ENCODE peak calls at places on chromosomes 1 and 21, in ten cellular contexts. One of them, this sample, is unnamed.

GRCh38 chr21:38499296-38499695 is 1.0 kb upstream of the ERG start:
- DNase-seq in NCI-H1436 treated with DMSO at 0.1 percent for 48 hours: no peak
- DNase-seq in GM04504: no peak
- DNase-seq in NCI-H1092: no peak
- DNase-seq in HEK293T: no peak
- DNase-seq in erythroblast: no peak
- DNase-seq in T1000: no peak
- DNase-seq in mesothelial cell of epicardium: no peak
- DNase-seq in activated naive CD4-positive, alpha-beta T cell treated with Interleukin-2 at 50 U/mL for 16 hours: no peak
- DNase-seq in heart right ventricle: no peak
- DNase-seq in this sample: no peak

GRCh38 chr1:56423716-56424115 is 155.6 kb downstream of the PLPP3 start:
- DNase-seq in erythroblast: no peak
- DNase-seq in mesothelial cell of epicardium: no peak
- DNase-seq in heart right ventricle: no peak
- DNase-seq in activated naive CD4-positive, alpha-beta T cell treated with Interleukin-2 at 50 U/mL for 16 hours: no peak
- DNase-seq in NCI-H1436 treated with DMSO at 0.1 percent for 48 hours: no peak
- DNase-seq in T1000: no peak
- DNase-seq in NCI-H1092: no peak
- DNase-seq in HEK293T: no peak
- DNase-seq in GM04504: no peak
- DNase-seq in this sample: no peak

GRCh38 chr1:71650126-71650525 is 569.3 kb upstream of the ZRANB2 start:
- DNase-seq in erythroblast: no peak
- DNase-seq in T1000: no peak
- DNase-seq in HEK293T: no peak
- DNase-seq in GM04504: no peak
- DNase-seq in mesothelial cell of epicardium: no peak
- DNase-seq in NCI-H1092: no peak
- DNase-seq in activated naive CD4-positive, alpha-beta T cell treated with Interleukin-2 at 50 U/mL for 16 hours: no peak
- DNase-seq in NCI-H1436 treated with DMSO at 0.1 percent for 48 hours: no peak
- DNase-seq in heart right ventricle: no peak
- DNase-seq in this sample: no peak

GRCh38 chr21:45334591-45335081 is 46.9 kb upstream of the POFUT2 start:
- DNase-seq in HEK293T: no peak
- DNase-seq in mesothelial cell of epicardium: no peak
- DNase-seq in activated naive CD4-positive, alpha-beta T cell treated with Interleukin-2 at 50 U/mL for 16 hours: no peak
- DNase-seq in T1000: no peak
- DNase-seq in erythroblast: no peak
- DNase-seq in NCI-H1092: no peak
- DNase-seq in heart right ventricle: peak
- DNase-seq in GM04504: no peak
- DNase-seq in NCI-H1436 treated with DMSO at 0.1 percent for 48 hours: no peak
- DNase-seq in this sample: no peak

GRCh38 chr1:228037401-228038386 is 30.9 kb downstream of the WNT3A start:
- DNase-seq in erythroblast: no peak
- DNase-seq in NCI-H1092: no peak
- DNase-seq in T1000: no peak
- DNase-seq in mesothelial cell of epicardium: no peak
- DNase-seq in GM04504: no peak
- DNase-seq in NCI-H1436 treated with DMSO at 0.1 percent for 48 hours: no peak
- DNase-seq in activated naive CD4-positive, alpha-beta T cell treated with Interleukin-2 at 50 U/mL for 16 hours: peak
- DNase-seq in HEK293T: peak
- DNase-seq in heart right ventricle: no peak
- DNase-seq in this sample: peak

GRCh38 chr1:230429072-230429735 is 3.1 kb upstream of the PGBD5 start:
- DNase-seq in erythroblast: no peak
- DNase-seq in NCI-H1092: no peak
- DNase-seq in T1000: no peak
- DNase-seq in heart right ventricle: no peak
- DNase-seq in mesothelial cell of epicardium: no peak
- DNase-seq in activated naive CD4-positive, alpha-beta T cell treated with Interleukin-2 at 50 U/mL for 16 hours: no peak
- DNase-seq in NCI-H1436 treated with DMSO at 0.1 percent for 48 hours: no peak
- DNase-seq in HEK293T: no peak
- DNase-seq in GM04504: no peak
- DNase-seq in this sample: no peak

GRCh38 chr21:36135391-36136094 is 664 bp downstream of the CBR3 start:
- DNase-seq in activated naive CD4-positive, alpha-beta T cell treated with Interleukin-2 at 50 U/mL for 16 hours: peak
- DNase-seq in erythroblast: peak
- DNase-seq in GM04504: peak
- DNase-seq in NCI-H1092: peak
- DNase-seq in mesothelial cell of epicardium: no peak
- DNase-seq in T1000: peak
- DNase-seq in HEK293T: peak
- DNase-seq in NCI-H1436 treated with DMSO at 0.1 percent for 48 hours: no peak
- DNase-seq in heart right ventricle: peak
- DNase-seq in this sample: peak

GRCh38 chr1:80171101-80171500 is 1164.6 kb upstream of the ADGRL4 start:
- DNase-seq in HEK293T: no peak
- DNase-seq in T1000: no peak
- DNase-seq in NCI-H1436 treated with DMSO at 0.1 percent for 48 hours: no peak
- DNase-seq in NCI-H1092: no peak
- DNase-seq in mesothelial cell of epicardium: no peak
- DNase-seq in heart right ventricle: no peak
- DNase-seq in activated naive CD4-positive, alpha-beta T cell treated with Interleukin-2 at 50 U/mL for 16 hours: no peak
- DNase-seq in GM04504: no peak
- DNase-seq in erythroblast: no peak
- DNase-seq in this sample: no peak

GRCh38 chr1:235397733-235398132 is 30.5 kb downstream of the TBCE start:
- DNase-seq in mesothelial cell of epicardium: no peak
- DNase-seq in NCI-H1436 treated with DMSO at 0.1 percent for 48 hours: no peak
- DNase-seq in activated naive CD4-positive, alpha-beta T cell treated with Interleukin-2 at 50 U/mL for 16 hours: no peak
- DNase-seq in erythroblast: no peak
- DNase-seq in heart right ventricle: no peak
- DNase-seq in T1000: peak
- DNase-seq in NCI-H1092: no peak
- DNase-seq in HEK293T: no peak
- DNase-seq in GM04504: peak
- DNase-seq in this sample: no peak

GRCh38 chr1:167797005-167797404 is 75.2 kb downstream of the MPZL1 start:
- DNase-seq in NCI-H1436 treated with DMSO at 0.1 percent for 48 hours: no peak
- DNase-seq in GM04504: peak
- DNase-seq in T1000: peak
- DNase-seq in activated naive CD4-positive, alpha-beta T cell treated with Interleukin-2 at 50 U/mL for 16 hours: no peak
- DNase-seq in NCI-H1092: no peak
- DNase-seq in mesothelial cell of epicardium: no peak
- DNase-seq in HEK293T: no peak
- DNase-seq in erythroblast: peak
- DNase-seq in heart right ventricle: peak
- DNase-seq in this sample: no peak

GRCh38 chr21:45295576-45296365 is 8.1 kb upstream of the POFUT2 start:
- DNase-seq in HEK293T: no peak
- DNase-seq in mesothelial cell of epicardium: no peak
- DNase-seq in NCI-H1436 treated with DMSO at 0.1 percent for 48 hours: no peak
- DNase-seq in erythroblast: no peak
- DNase-seq in heart right ventricle: no peak
- DNase-seq in T1000: peak
- DNase-seq in activated naive CD4-positive, alpha-beta T cell treated with Interleukin-2 at 50 U/mL for 16 hours: no peak
- DNase-seq in GM04504: peak
- DNase-seq in NCI-H1092: no peak
- DNase-seq in this sample: no peak

GRCh38 chr1:70044832-70045231 is 160.5 kb downstream of the LRRC40 start:
- DNase-seq in T1000: no peak
- DNase-seq in NCI-H1436 treated with DMSO at 0.1 percent for 48 hours: no peak
- DNase-seq in mesothelial cell of epicardium: no peak
- DNase-seq in activated naive CD4-positive, alpha-beta T cell treated with Interleukin-2 at 50 U/mL for 16 hours: no peak
- DNase-seq in HEK293T: no peak
- DNase-seq in erythroblast: no peak
- DNase-seq in heart right ventricle: no peak
- DNase-seq in GM04504: peak
- DNase-seq in NCI-H1092: no peak
- DNase-seq in this sample: no peak

GRCh38 chr1:6930901-6931300 is 145.6 kb downstream of the CAMTA1 start:
- DNase-seq in mesothelial cell of epicardium: no peak
- DNase-seq in T1000: no peak
- DNase-seq in heart right ventricle: no peak
- DNase-seq in erythroblast: no peak
- DNase-seq in activated naive CD4-positive, alpha-beta T cell treated with Interleukin-2 at 50 U/mL for 16 hours: no peak
- DNase-seq in NCI-H1092: no peak
- DNase-seq in NCI-H1436 treated with DMSO at 0.1 percent for 48 hours: no peak
- DNase-seq in GM04504: no peak
- DNase-seq in HEK293T: no peak
- DNase-seq in this sample: peak

GRCh38 chr1:207838156-207839082 is 72.5 kb downstream of the CD34 start:
- DNase-seq in mesothelial cell of epicardium: no peak
- DNase-seq in activated naive CD4-positive, alpha-beta T cell treated with Interleukin-2 at 50 U/mL for 16 hours: no peak
- DNase-seq in heart right ventricle: peak
- DNase-seq in erythroblast: no peak
- DNase-seq in GM04504: no peak
- DNase-seq in NCI-H1092: no peak
- DNase-seq in HEK293T: no peak
- DNase-seq in T1000: no peak
- DNase-seq in NCI-H1436 treated with DMSO at 0.1 percent for 48 hours: no peak
- DNase-seq in this sample: no peak

GRCh38 chr1:8184301-8184700 is 133.6 kb upstream of the SLC45A1 start:
- DNase-seq in mesothelial cell of epicardium: no peak
- DNase-seq in T1000: no peak
- DNase-seq in NCI-H1436 treated with DMSO at 0.1 percent for 48 hours: no peak
- DNase-seq in activated naive CD4-positive, alpha-beta T cell treated with Interleukin-2 at 50 U/mL for 16 hours: no peak
- DNase-seq in GM04504: no peak
- DNase-seq in erythroblast: no peak
- DNase-seq in HEK293T: no peak
- DNase-seq in NCI-H1092: no peak
- DNase-seq in heart right ventricle: no peak
- DNase-seq in this sample: no peak

GRCh38 chr1:114340906-114341698 is 169.9 kb downstream of the TRIM33 start:
- DNase-seq in NCI-H1436 treated with DMSO at 0.1 percent for 48 hours: no peak
- DNase-seq in NCI-H1092: no peak
- DNase-seq in HEK293T: no peak
- DNase-seq in erythroblast: no peak
- DNase-seq in activated naive CD4-positive, alpha-beta T cell treated with Interleukin-2 at 50 U/mL for 16 hours: peak
- DNase-seq in GM04504: no peak
- DNase-seq in mesothelial cell of epicardium: no peak
- DNase-seq in heart right ventricle: no peak
- DNase-seq in T1000: no peak
- DNase-seq in this sample: no peak

GRCh38 chr1:4612991-4613390 is 41.4 kb upstream of the AJAP1 start:
- DNase-seq in erythroblast: no peak
- DNase-seq in mesothelial cell of epicardium: no peak
- DNase-seq in T1000: no peak
- DNase-seq in GM04504: no peak
- DNase-seq in NCI-H1436 treated with DMSO at 0.1 percent for 48 hours: no peak
- DNase-seq in NCI-H1092: no peak
- DNase-seq in HEK293T: no peak
- DNase-seq in activated naive CD4-positive, alpha-beta T cell treated with Interleukin-2 at 50 U/mL for 16 hours: no peak
- DNase-seq in heart right ventricle: no peak
- DNase-seq in this sample: no peak

GRCh38 chr1:212949771-212950170 is 570 bp upstream of the VASH2 start:
- DNase-seq in HEK293T: no peak
- DNase-seq in NCI-H1092: no peak
- DNase-seq in erythroblast: no peak
- DNase-seq in heart right ventricle: no peak
- DNase-seq in T1000: no peak
- DNase-seq in mesothelial cell of epicardium: no peak
- DNase-seq in activated naive CD4-positive, alpha-beta T cell treated with Interleukin-2 at 50 U/mL for 16 hours: no peak
- DNase-seq in GM04504: no peak
- DNase-seq in NCI-H1436 treated with DMSO at 0.1 percent for 48 hours: no peak
- DNase-seq in this sample: no peak

GRCh38 chr1:202088216-202088615 is 34.5 kb upstream of the GPR37L1 start:
- DNase-seq in T1000: no peak
- DNase-seq in mesothelial cell of epicardium: no peak
- DNase-seq in erythroblast: no peak
- DNase-seq in HEK293T: peak
- DNase-seq in GM04504: no peak
- DNase-seq in heart right ventricle: no peak
- DNase-seq in NCI-H1436 treated with DMSO at 0.1 percent for 48 hours: no peak
- DNase-seq in NCI-H1092: peak
- DNase-seq in activated naive CD4-positive, alpha-beta T cell treated with Interleukin-2 at 50 U/mL for 16 hours: no peak
- DNase-seq in this sample: no peak

GRCh38 chr1:6588128-6588892 is 8.5 kb downstream of the ZBTB48 start:
- DNase-seq in NCI-H1092: no peak
- DNase-seq in erythroblast: no peak
- DNase-seq in T1000: no peak
- DNase-seq in HEK293T: no peak
- DNase-seq in heart right ventricle: no peak
- DNase-seq in GM04504: no peak
- DNase-seq in NCI-H1436 treated with DMSO at 0.1 percent for 48 hours: no peak
- DNase-seq in activated naive CD4-positive, alpha-beta T cell treated with Interleukin-2 at 50 U/mL for 16 hours: no peak
- DNase-seq in mesothelial cell of epicardium: no peak
- DNase-seq in this sample: no peak

GRCh38 chr21:41877901-41878830 is 978 bp downstream of the PRDM15 start:
- DNase-seq in T1000: no peak
- DNase-seq in activated naive CD4-positive, alpha-beta T cell treated with Interleukin-2 at 50 U/mL for 16 hours: peak
- DNase-seq in NCI-H1436 treated with DMSO at 0.1 percent for 48 hours: no peak
- DNase-seq in erythroblast: peak
- DNase-seq in mesothelial cell of epicardium: no peak
- DNase-seq in HEK293T: peak
- DNase-seq in heart right ventricle: no peak
- DNase-seq in GM04504: peak
- DNase-seq in NCI-H1092: no peak
- DNase-seq in this sample: peak

GRCh38 chr21:23695449-23695848 is 1911.8 kb downstream of the MRPL39 start:
- DNase-seq in activated naive CD4-positive, alpha-beta T cell treated with Interleukin-2 at 50 U/mL for 16 hours: no peak
- DNase-seq in HEK293T: no peak
- DNase-seq in erythroblast: no peak
- DNase-seq in T1000: no peak
- DNase-seq in NCI-H1436 treated with DMSO at 0.1 percent for 48 hours: no peak
- DNase-seq in heart right ventricle: no peak
- DNase-seq in GM04504: no peak
- DNase-seq in mesothelial cell of epicardium: no peak
- DNase-seq in NCI-H1092: no peak
- DNase-seq in this sample: no peak

GRCh38 chr1:186849271-186849671 is 20.5 kb downstream of the PLA2G4A start:
- DNase-seq in GM04504: no peak
- DNase-seq in erythroblast: no peak
- DNase-seq in activated naive CD4-positive, alpha-beta T cell treated with Interleukin-2 at 50 U/mL for 16 hours: no peak
- DNase-seq in T1000: no peak
- DNase-seq in heart right ventricle: no peak
- DNase-seq in NCI-H1092: no peak
- DNase-seq in HEK293T: no peak
- DNase-seq in mesothelial cell of epicardium: no peak
- DNase-seq in NCI-H1436 treated with DMSO at 0.1 percent for 48 hours: no peak
- DNase-seq in this sample: no peak

GRCh38 chr1:159838715-159839114 is 12.0 kb downstream of the SLAMF8 start:
- DNase-seq in activated naive CD4-positive, alpha-beta T cell treated with Interleukin-2 at 50 U/mL for 16 hours: no peak
- DNase-seq in heart right ventricle: no peak
- DNase-seq in erythroblast: peak
- DNase-seq in HEK293T: no peak
- DNase-seq in GM04504: no peak
- DNase-seq in T1000: no peak
- DNase-seq in NCI-H1092: no peak
- DNase-seq in mesothelial cell of epicardium: no peak
- DNase-seq in NCI-H1436 treated with DMSO at 0.1 percent for 48 hours: no peak
- DNase-seq in this sample: no peak

GRCh38 chr1:88736633-88737248 is 52.7 kb downstream of the PKN2 start:
- DNase-seq in activated naive CD4-positive, alpha-beta T cell treated with Interleukin-2 at 50 U/mL for 16 hours: peak
- DNase-seq in erythroblast: peak
- DNase-seq in GM04504: peak
- DNase-seq in mesothelial cell of epicardium: no peak
- DNase-seq in heart right ventricle: no peak
- DNase-seq in NCI-H1092: no peak
- DNase-seq in NCI-H1436 treated with DMSO at 0.1 percent for 48 hours: no peak
- DNase-seq in T1000: no peak
- DNase-seq in HEK293T: peak
- DNase-seq in this sample: peak

GRCh38 chr1:97565886-97566285 is 354.9 kb downstream of the DPYD start:
- DNase-seq in GM04504: no peak
- DNase-seq in NCI-H1436 treated with DMSO at 0.1 percent for 48 hours: no peak
- DNase-seq in erythroblast: no peak
- DNase-seq in T1000: no peak
- DNase-seq in HEK293T: no peak
- DNase-seq in NCI-H1092: no peak
- DNase-seq in heart right ventricle: no peak
- DNase-seq in mesothelial cell of epicardium: no peak
- DNase-seq in activated naive CD4-positive, alpha-beta T cell treated with Interleukin-2 at 50 U/mL for 16 hours: no peak
- DNase-seq in this sample: no peak

GRCh38 chr21:43816611-43817071 is 27.3 kb downstream of the RRP1 start:
- DNase-seq in mesothelial cell of epicardium: no peak
- DNase-seq in HEK293T: no peak
- DNase-seq in GM04504: no peak
- DNase-seq in T1000: no peak
- DNase-seq in activated naive CD4-positive, alpha-beta T cell treated with Interleukin-2 at 50 U/mL for 16 hours: no peak
- DNase-seq in NCI-H1092: no peak
- DNase-seq in NCI-H1436 treated with DMSO at 0.1 percent for 48 hours: no peak
- DNase-seq in heart right ventricle: no peak
- DNase-seq in erythroblast: no peak
- DNase-seq in this sample: no peak